ENCODE peak calls at places on chromosomes 13 and 19, in eight cellular contexts. One of them, this sample, is unnamed.

GRCh38 chr19:47572635-47573034 is 313 bp downstream of the ZNF541 start:
- DNase-seq in A673: no peak
- DNase-seq in fibroblast of lung: no peak
- DNase-seq in H7: peak; percentile 50
- DNase-seq in psoas muscle: no peak
- DNase-seq in CD4-positive, alpha-beta memory T cell: no peak
- DNase-seq in left ventricle myocardium inferior: no peak
- DNase-seq in colonic mucosa: no peak
- DNase-seq in this sample: no peak

GRCh38 chr13:51945149-51945548 is 66.1 kb downstream of the ATP7B start:
- DNase-seq in colonic mucosa: no peak
- DNase-seq in CD4-positive, alpha-beta memory T cell: no peak
- DNase-seq in fibroblast of lung: no peak
- DNase-seq in A673: no peak
- DNase-seq in H7: no peak
- DNase-seq in left ventricle myocardium inferior: no peak
- DNase-seq in psoas muscle: no peak
- DNase-seq in this sample: no peak

GRCh38 chr13:38223093-38223492 is 126.6 kb upstream of the UFM1 start:
- DNase-seq in fibroblast of lung: peak; percentile 52
- DNase-seq in H7: peak; percentile 14
- DNase-seq in psoas muscle: no peak
- DNase-seq in A673: peak; percentile 70
- DNase-seq in colonic mucosa: no peak
- DNase-seq in left ventricle myocardium inferior: no peak
- DNase-seq in CD4-positive, alpha-beta memory T cell: no peak
- DNase-seq in this sample: no peak

GRCh38 chr19:33486936-33487793 is 34.4 kb downstream of the PEPD start:
- DNase-seq in H7: no peak
- DNase-seq in fibroblast of lung: no peak
- DNase-seq in left ventricle myocardium inferior: no peak
- DNase-seq in CD4-positive, alpha-beta memory T cell: no peak
- DNase-seq in colonic mucosa: no peak
- DNase-seq in A673: no peak
- DNase-seq in psoas muscle: peak; percentile 65
- DNase-seq in this sample: no peak

GRCh38 chr19:16228637-16229321 is 31.1 kb downstream of the AP1M1 start:
- DNase-seq in A673: no peak
- DNase-seq in psoas muscle: no peak
- DNase-seq in colonic mucosa: no peak
- DNase-seq in left ventricle myocardium inferior: no peak
- DNase-seq in fibroblast of lung: no peak
- DNase-seq in H7: peak; percentile 35
- DNase-seq in CD4-positive, alpha-beta memory T cell: no peak
- DNase-seq in this sample: no peak

GRCh38 chr19:11138659-11139526 is 16.7 kb downstream of the SPC24 start:
- DNase-seq in fibroblast of lung: peak; percentile 80
- DNase-seq in A673: peak; percentile 85
- DNase-seq in psoas muscle: peak; percentile 91
- DNase-seq in colonic mucosa: peak; percentile 60
- DNase-seq in left ventricle myocardium inferior: peak; percentile 85
- DNase-seq in H7: peak; percentile 82
- DNase-seq in CD4-positive, alpha-beta memory T cell: no peak
- DNase-seq in this sample: peak; percentile 97

GRCh38 chr19:19275166-19275565 is 2.1 kb upstream of the TM6SF2 start:
- DNase-seq in psoas muscle: no peak
- DNase-seq in H7: peak; percentile 36
- DNase-seq in A673: no peak
- DNase-seq in left ventricle myocardium inferior: no peak
- DNase-seq in CD4-positive, alpha-beta memory T cell: no peak
- DNase-seq in fibroblast of lung: no peak
- DNase-seq in colonic mucosa: no peak
- DNase-seq in this sample: no peak

GRCh38 chr19:9941236-9941635 is 4.9 kb upstream of the OLFM2 start:
- DNase-seq in fibroblast of lung: peak; percentile 59
- DNase-seq in left ventricle myocardium inferior: no peak
- DNase-seq in H7: no peak
- DNase-seq in colonic mucosa: no peak
- DNase-seq in A673: no peak
- DNase-seq in CD4-positive, alpha-beta memory T cell: no peak
- DNase-seq in psoas muscle: no peak
- DNase-seq in this sample: no peak

GRCh38 chr19:17091758-17092333 is 16.3 kb downstream of the MYO9B start:
- DNase-seq in psoas muscle: peak; percentile 70
- DNase-seq in colonic mucosa: peak; percentile 44
- DNase-seq in fibroblast of lung: no peak
- DNase-seq in left ventricle myocardium inferior: peak; percentile 57
- DNase-seq in CD4-positive, alpha-beta memory T cell: no peak
- DNase-seq in A673: no peak
- DNase-seq in H7: peak; percentile 83
- DNase-seq in this sample: no peak

GRCh38 chr19:3167533-3168272 is 10.9 kb upstream of the S1PR4 start:
- DNase-seq in left ventricle myocardium inferior: no peak
- DNase-seq in A673: no peak
- DNase-seq in fibroblast of lung: no peak
- DNase-seq in colonic mucosa: no peak
- DNase-seq in psoas muscle: no peak
- DNase-seq in H7: peak; percentile 16
- DNase-seq in CD4-positive, alpha-beta memory T cell: no peak
- DNase-seq in this sample: no peak

GRCh38 chr13:48304132-48304876 is 753 bp downstream of the RB1 start:
- DNase-seq in H7: peak; percentile 18
- DNase-seq in psoas muscle: peak; percentile 57
- DNase-seq in A673: peak; percentile 51
- DNase-seq in fibroblast of lung: peak; percentile 64
- DNase-seq in left ventricle myocardium inferior: peak; percentile 36
- DNase-seq in colonic mucosa: peak; percentile 48
- DNase-seq in CD4-positive, alpha-beta memory T cell: no peak
- DNase-seq in this sample: no peak

GRCh38 chr19:32324631-32325215 is 20.7 kb upstream of the ZNF507 start:
- DNase-seq in A673: no peak
- DNase-seq in CD4-positive, alpha-beta memory T cell: no peak
- DNase-seq in colonic mucosa: no peak
- DNase-seq in psoas muscle: no peak
- DNase-seq in left ventricle myocardium inferior: no peak
- DNase-seq in fibroblast of lung: no peak
- DNase-seq in H7: no peak
- DNase-seq in this sample: peak; percentile 16

GRCh38 chr19:18160792-18161690 is 8.1 kb downstream of the PIK3R2 start:
- DNase-seq in left ventricle myocardium inferior: peak; percentile 71
- DNase-seq in fibroblast of lung: peak; percentile 26
- DNase-seq in colonic mucosa: peak; percentile 79
- DNase-seq in H7: peak; percentile 100
- DNase-seq in psoas muscle: peak; percentile 88
- DNase-seq in CD4-positive, alpha-beta memory T cell: peak; percentile 88
- DNase-seq in A673: peak; percentile 66
- DNase-seq in this sample: peak; percentile 33

GRCh38 chr19:10780368-10780767 is 55.6 kb downstream of the TMED1 start:
- DNase-seq in A673: no peak
- DNase-seq in CD4-positive, alpha-beta memory T cell: no peak
- DNase-seq in left ventricle myocardium inferior: no peak
- DNase-seq in psoas muscle: no peak
- DNase-seq in H7: no peak
- DNase-seq in fibroblast of lung: peak; percentile 84
- DNase-seq in colonic mucosa: no peak
- DNase-seq in this sample: no peak

GRCh38 chr13:110634558-110634957 is 19.2 kb downstream of the NAXD start:
- DNase-seq in psoas muscle: no peak
- DNase-seq in A673: peak; percentile 61
- DNase-seq in left ventricle myocardium inferior: no peak
- DNase-seq in CD4-positive, alpha-beta memory T cell: no peak
- DNase-seq in H7: peak; percentile 46
- DNase-seq in colonic mucosa: no peak
- DNase-seq in fibroblast of lung: peak; percentile 90
- DNase-seq in this sample: peak; percentile 100

GRCh38 chr13:51906581-51906980 is 44.8 kb downstream of the CCDC70 start:
- DNase-seq in colonic mucosa: no peak
- DNase-seq in left ventricle myocardium inferior: peak; percentile 36
- DNase-seq in H7: no peak
- DNase-seq in fibroblast of lung: no peak
- DNase-seq in CD4-positive, alpha-beta memory T cell: no peak
- DNase-seq in psoas muscle: no peak
- DNase-seq in A673: no peak
- DNase-seq in this sample: no peak

GRCh38 chr19:16045893-16046292 is 30.4 kb upstream of the TPM4 start:
- DNase-seq in psoas muscle: no peak
- DNase-seq in fibroblast of lung: no peak
- DNase-seq in A673: no peak
- DNase-seq in colonic mucosa: no peak
- DNase-seq in H7: no peak
- DNase-seq in CD4-positive, alpha-beta memory T cell: no peak
- DNase-seq in left ventricle myocardium inferior: no peak
- DNase-seq in this sample: no peak

GRCh38 chr19:10167459-10167858 is 27.3 kb downstream of the DNMT1 start:
- DNase-seq in A673: no peak
- DNase-seq in H7: no peak
- DNase-seq in CD4-positive, alpha-beta memory T cell: no peak
- DNase-seq in psoas muscle: no peak
- DNase-seq in fibroblast of lung: no peak
- DNase-seq in colonic mucosa: no peak
- DNase-seq in left ventricle myocardium inferior: no peak
- DNase-seq in this sample: no peak

GRCh38 chr13:37037231-37037630 is 22.3 kb downstream of the SUPT20H start:
- DNase-seq in psoas muscle: no peak
- DNase-seq in CD4-positive, alpha-beta memory T cell: no peak
- DNase-seq in fibroblast of lung: no peak
- DNase-seq in A673: no peak
- DNase-seq in H7: no peak
- DNase-seq in colonic mucosa: no peak
- DNase-seq in left ventricle myocardium inferior: no peak
- DNase-seq in this sample: no peak

GRCh38 chr13:51557875-51558604 is 26.2 kb upstream of the WDFY2 start:
- DNase-seq in CD4-positive, alpha-beta memory T cell: no peak
- DNase-seq in fibroblast of lung: peak; percentile 91
- DNase-seq in psoas muscle: no peak
- DNase-seq in left ventricle myocardium inferior: no peak
- DNase-seq in A673: peak; percentile 37
- DNase-seq in H7: no peak
- DNase-seq in colonic mucosa: no peak
- DNase-seq in this sample: peak; percentile 67

GRCh38 chr19:13079542-13079986 is 23.1 kb downstream of the LYL1 start:
- DNase-seq in CD4-positive, alpha-beta memory T cell: no peak
- DNase-seq in H7: peak; percentile 71
- DNase-seq in psoas muscle: peak; percentile 78
- DNase-seq in left ventricle myocardium inferior: no peak
- DNase-seq in A673: peak; percentile 39
- DNase-seq in colonic mucosa: peak; percentile 84
- DNase-seq in fibroblast of lung: peak; percentile 63
- DNase-seq in this sample: no peak

GRCh38 chr13:39672378-39673132 is 17.1 kb downstream of the COG6 start:
- DNase-seq in colonic mucosa: no peak
- DNase-seq in CD4-positive, alpha-beta memory T cell: no peak
- DNase-seq in A673: no peak
- DNase-seq in psoas muscle: no peak
- DNase-seq in left ventricle myocardium inferior: no peak
- DNase-seq in H7: no peak
- DNase-seq in fibroblast of lung: no peak
- DNase-seq in this sample: no peak

GRCh38 chr19:40705362-40705651 is 11.4 kb downstream of the COQ8B start:
- DNase-seq in fibroblast of lung: no peak
- DNase-seq in left ventricle myocardium inferior: peak; percentile 65
- DNase-seq in H7: no peak
- DNase-seq in psoas muscle: peak; percentile 81
- DNase-seq in A673: no peak
- DNase-seq in CD4-positive, alpha-beta memory T cell: no peak
- DNase-seq in colonic mucosa: no peak
- DNase-seq in this sample: no peak
- H3K36me3 ChIP-seq in fibroblast of lung: peaks cover 22% of the 10 kb centered on the region
- H3K36me3 ChIP-seq in left ventricle myocardium inferior: peaks cover 85% of the 10 kb centered on the region
- H3K36me3 ChIP-seq in H7: peaks cover 15% of the 10 kb centered on the region
- H3K36me3 ChIP-seq in psoas muscle: peaks cover 89% of the 10 kb centered on the region
- H3K36me3 ChIP-seq in A673: peaks cover 35% of the 10 kb centered on the region
- H3K36me3 ChIP-seq in CD4-positive, alpha-beta memory T cell: peaks cover 41% of the 10 kb centered on the region
- H3K36me3 ChIP-seq in colonic mucosa: peaks cover 8% of the 10 kb centered on the region
- H3K36me3 ChIP-seq in this sample: peaks cover 41% of the 10 kb centered on the region

DNA sequence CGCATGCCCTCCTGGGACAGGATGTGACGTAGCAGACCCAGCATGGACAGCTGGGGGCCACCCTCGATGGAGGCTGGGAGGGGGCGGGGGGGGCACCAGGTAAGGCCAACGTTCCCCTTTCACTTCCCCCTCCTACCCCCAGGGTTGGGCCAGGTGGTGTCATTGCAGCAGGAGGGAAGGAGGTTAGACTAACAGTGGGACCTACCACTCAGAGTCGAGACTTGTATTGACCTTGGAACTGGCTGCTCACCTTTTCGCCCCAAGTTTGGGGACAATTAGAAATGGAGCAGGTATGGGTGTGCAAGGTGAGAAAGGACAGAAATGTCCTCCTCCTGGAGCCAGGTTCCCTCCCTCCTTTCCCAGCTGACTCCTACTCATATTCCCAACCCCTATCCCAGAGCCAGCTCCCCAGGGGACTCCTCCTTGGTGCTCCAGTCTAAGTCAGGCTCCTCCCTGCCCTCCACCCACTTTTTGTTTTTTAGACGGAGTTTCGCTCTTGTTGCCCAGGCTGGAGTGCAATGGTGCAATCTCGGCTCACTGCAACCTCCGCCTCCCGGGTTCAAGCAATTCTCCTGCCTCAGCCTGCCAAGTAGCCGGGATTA is 8.6 kb upstream of the SLC25A41 start:
- DNase-seq in A673: no peak
- DNase-seq in CD4-positive, alpha-beta memory T cell: no peak
- DNase-seq in colonic mucosa: no peak
- DNase-seq in fibroblast of lung: no peak
- DNase-seq in left ventricle myocardium inferior: no peak
- DNase-seq in psoas muscle: no peak
- DNase-seq in H7: peak; percentile 29
- DNase-seq in this sample: no peak
- H3K36me3 ChIP-seq in A673: no peaks in the 10 kb centered on the region
- H3K36me3 ChIP-seq in CD4-positive, alpha-beta memory T cell: no peaks in the 10 kb centered on the region
- H3K36me3 ChIP-seq in colonic mucosa: no peaks in the 10 kb centered on the region
- H3K36me3 ChIP-seq in fibroblast of lung: no peaks in the 10 kb centered on the region
- H3K36me3 ChIP-seq in left ventricle myocardium inferior: peaks cover 26% of the 10 kb centered on the region
- H3K36me3 ChIP-seq in psoas muscle: peaks cover 17% of the 10 kb centered on the region
- H3K36me3 ChIP-seq in H7: no peaks in the 10 kb centered on the region
- H3K36me3 ChIP-seq in this sample: no peaks in the 10 kb centered on the region

GRCh38 chr13:21148557-21149258 is 27.6 kb downstream of the SKA3 start:
- DNase-seq in psoas muscle: no peak
- DNase-seq in fibroblast of lung: no peak
- DNase-seq in colonic mucosa: no peak
- DNase-seq in left ventricle myocardium inferior: no peak
- DNase-seq in H7: peak; percentile 15
- DNase-seq in CD4-positive, alpha-beta memory T cell: no peak
- DNase-seq in A673: no peak
- DNase-seq in this sample: no peak
- H3K36me3 ChIP-seq in psoas muscle: peaks cover 44% of the 10 kb centered on the region
- H3K36me3 ChIP-seq in fibroblast of lung: peaks cover 6% of the 10 kb centered on the region
- H3K36me3 ChIP-seq in colonic mucosa: peaks cover 14% of the 10 kb centered on the region
- H3K36me3 ChIP-seq in left ventricle myocardium inferior: peaks cover 35% of the 10 kb centered on the region
- H3K36me3 ChIP-seq in H7: peaks cover 7% of the 10 kb centered on the region
- H3K36me3 ChIP-seq in CD4-positive, alpha-beta memory T cell: peaks cover 24% of the 10 kb centered on the region
- H3K36me3 ChIP-seq in A673: peaks cover 44% of the 10 kb centered on the region
- H3K36me3 ChIP-seq in this sample: peaks cover 40% of the 10 kb centered on the region

GRCh38 chr13:27833206-27833605 is 40.9 kb downstream of the GSX1 start:
- DNase-seq in CD4-positive, alpha-beta memory T cell: no peak
- DNase-seq in H7: no peak
- DNase-seq in psoas muscle: no peak
- DNase-seq in left ventricle myocardium inferior: no peak
- DNase-seq in fibroblast of lung: no peak
- DNase-seq in colonic mucosa: no peak
- DNase-seq in A673: no peak
- DNase-seq in this sample: no peak
- H3K36me3 ChIP-seq in CD4-positive, alpha-beta memory T cell: no peaks in the 10 kb centered on the region
- H3K36me3 ChIP-seq in H7: no peaks in the 10 kb centered on the region
- H3K36me3 ChIP-seq in psoas muscle: no peaks in the 10 kb centered on the region
- H3K36me3 ChIP-seq in left ventricle myocardium inferior: no peaks in the 10 kb centered on the region
- H3K36me3 ChIP-seq in fibroblast of lung: no peaks in the 10 kb centered on the region
- H3K36me3 ChIP-seq in colonic mucosa: no peaks in the 10 kb centered on the region
- H3K36me3 ChIP-seq in A673: no peaks in the 10 kb centered on the region
- H3K36me3 ChIP-seq in this sample: no peaks in the 10 kb centered on the region

This sample was measured in SJSA1.